ENCODE peak calls at places on chromosomes 3 and 15, in four cellular contexts. R is body of pancreas, T is ovary, M is adrenal gland. C is an unnamed sample. For H3K9me3, the result is how much of the 10 kb centered on the place peaks cover.

GRCh38 chr15:78492841-78493240 is 14.5 kb upstream of the HYKK start:
- DNase-seq in M (no peak), T (no peak), R (no peak), C (no peak)

GRCh38 chr15:96428742-96429141 is 98.2 kb downstream of the NR2F2 start:
- DNase-seq in T (no peak), M (peak), R (no peak), C (peak)

GRCh38 chr3:138442433-138442832 is 8.0 kb downstream of the ESYT3 start:
- DNase-seq in M (no peak), T (no peak), R (no peak), C (no peak)

GRCh38 chr3:50519471-50520089 is 16.1 kb upstream of the CACNA2D2 start:
- DNase-seq in M (peak), R (peak), T (peak), C (peak)

GRCh38 chr3:194488007-194488742 is 1.4 kb upstream of the ATP13A3 start:
- DNase-seq in T (no peak), R (no peak), M (no peak), C (no peak)

GRCh38 chr15:100836501-100836900 is 43.1 kb upstream of the ALDH1A3 start:
- DNase-seq in M (no peak), R (no peak), T (no peak), C (no peak)

GRCh38 chr15:76994001-76994400 is 925 bp upstream of the PSTPIP1 start:
- DNase-seq in T (no peak), M (no peak), R (no peak), C (no peak)

GRCh38 chr3:142947799-142948575 is 15.5 kb downstream of the PAQR9 start:
- DNase-seq in M (peak), T (no peak), R (no peak), C (no peak)

GRCh38 chr15:41783272-41783660 is 9.0 kb downstream of the MAPKBP1 start:
- DNase-seq in R (no peak), T (no peak), M (no peak), C (no peak)

GRCh38 chr3:25542571-25543039 is 114.5 kb downstream of the RARB start:
- DNase-seq in T (no peak), M (no peak), R (no peak), C (no peak)

GRCh38 chr15:34804776-34805175 is 9.4 kb upstream of the ACTC1 start:
- DNase-seq in T (no peak), R (no peak), M (no peak), C (no peak)

GRCh38 chr3:197606468-197606867 is 50.7 kb upstream of the BDH1 start:
- DNase-seq in R (no peak), M (no peak), T (no peak), C (no peak)

GRCh38 chr3:197613187-197613586 is 57.4 kb upstream of the BDH1 start:
- DNase-seq in M (no peak), T (no peak), R (no peak), C (no peak)

GRCh38 chr3:197615430-197615829 is 59.7 kb upstream of the BDH1 start:
- DNase-seq in T (no peak), M (no peak), R (no peak), C (no peak)

GRCh38 chr3:197611255-197611654 is 55.5 kb upstream of the BDH1 start:
- DNase-seq in M (no peak), T (no peak), R (no peak), C (no peak)
- H3K9me3 ChIP-seq in M (under half), T (under half), R (under half), C (under half)

GRCh38 chr3:104291437-104291851 is 1075.3 kb upstream of the ALCAM start:
- DNase-seq in T (no peak), M (no peak), R (no peak), C (no peak)

GRCh38 chr3:104297617-104298016 is 1069.1 kb upstream of the ALCAM start:
- DNase-seq in T (no peak), R (no peak), M (no peak), C (no peak)

GRCh38 chr3:104286645-104287044 is 1080.1 kb upstream of the ALCAM start:
- DNase-seq in R (no peak), T (no peak), M (no peak), C (no peak)

DNA sequence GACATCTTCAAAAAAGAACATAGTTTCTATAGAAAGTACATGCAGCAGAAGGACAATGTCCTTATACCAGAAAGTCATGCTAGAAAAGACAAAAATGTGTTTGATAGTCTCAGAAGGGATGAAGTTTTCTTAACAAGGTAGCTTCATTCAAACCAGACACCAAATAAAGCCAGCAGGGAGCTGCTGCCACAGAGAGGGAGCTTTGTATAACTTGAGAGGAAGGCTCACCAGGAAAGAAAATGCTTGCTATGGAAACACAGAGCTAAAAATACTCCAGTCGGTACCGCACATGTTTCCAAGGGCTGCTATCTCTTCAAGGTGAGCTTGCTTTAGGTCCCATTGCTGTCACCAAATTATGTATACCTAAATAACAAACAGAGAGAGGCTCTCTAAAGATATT is 1074.8 kb upstream of the ALCAM start:
- DNase-seq in T (no peak), M (no peak), R (no peak), C (no peak)
- H3K4me3 ChIP-seq in T (peak), M (peak), R (no peak), C (peak)

DNA sequence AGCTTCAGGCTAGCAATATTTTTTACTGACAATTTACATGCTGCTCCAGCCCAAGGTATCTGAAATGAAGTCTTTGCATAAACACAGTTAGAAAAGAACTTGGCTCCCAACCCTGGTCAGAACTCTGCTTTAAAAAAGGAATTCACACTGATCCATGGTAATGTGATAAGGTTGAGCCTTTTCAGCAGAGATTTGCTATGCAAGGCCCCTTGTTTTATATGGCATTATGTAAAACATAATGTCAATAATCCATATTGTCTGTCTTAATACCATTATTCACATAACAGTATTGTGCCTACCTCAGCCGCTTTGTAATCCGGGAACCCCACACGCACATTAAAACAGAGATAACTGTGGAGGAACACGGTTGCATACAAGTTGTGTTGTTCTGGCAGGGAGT is 55.6 kb upstream of the CHL1 start:
- DNase-seq in R (no peak), M (no peak), T (no peak), C (no peak)
- H3K9me3 ChIP-seq in R (under half), M (under half), T (under half), C (under half)

GRCh38 chr15:68868296-68868695 is 47.6 kb upstream of the ANP32A start:
- DNase-seq in T (no peak), M (no peak), R (no peak), C (no peak)
- H3K4me3 ChIP-seq in T (no peak), M (no peak), R (no peak), C (no peak)